ENCODE peak calls at places on chromosome X, in six cellular contexts. R, B, S, F, X and H are unnamed samples.

GRCh38 chrX:94204524-94204923 is 530.5 kb downstream of the FAM133A start:
- DNase-seq in R (no peak), B (no peak), S (no peak), F (no peak), X (no peak), H (no peak)

GRCh38 chrX:13511557-13512330 is 57.7 kb upstream of the EGFL6 start:
- DNase-seq in R (no peak), B (no peak), S (no peak), F (no peak), X (no peak), H (no peak)

GRCh38 chrX:107894038-107894437 is 68.4 kb downstream of the MID2 start:
- DNase-seq in R (no peak), B (no peak), S (no peak), F (no peak), X (no peak), H (no peak)

GRCh38 chrX:150990910-150991309 is 7.8 kb downstream of the HMGB3 start:
- DNase-seq in R (no peak), B (no peak), S (no peak), F (no peak), X (no peak), H (no peak)

GRCh38 chrX:52271212-52271611 is 86.5 kb downstream of the MAGED4 start:
- DNase-seq in R (no peak), B (no peak), S (no peak), F (no peak), X (no peak), H (no peak)

GRCh38 chrX:136851526-136851925 is 29.0 kb downstream of the RBMX start:
- DNase-seq in R (no peak), B (no peak), S (no peak), F (no peak), X (no peak), H (no peak)

GRCh38 chrX:16836371-16836770 is 33.8 kb downstream of the RBBP7 start:
- DNase-seq in R (no peak), B (no peak), S (peak; percentile 1), F (no peak), X (peak; percentile 44), H (no peak)

GRCh38 chrX:141989134-141989533 is 85.4 kb downstream of the MAGEC1 start:
- DNase-seq in R (no peak), B (no peak), S (no peak), F (no peak), X (no peak), H (no peak)

GRCh38 chrX:21757960-21758359 is at the start of gene SMPX:
- DNase-seq in R (no peak), B (no peak), S (no peak), F (no peak), X (no peak), H (peak; percentile 18)

GRCh38 chrX:56812515-56813105 is 83.6 kb downstream of the NBDY start:
- DNase-seq in R (no peak), B (no peak), S (no peak), F (no peak), X (no peak), H (no peak)

GRCh38 chrX:23365541-23365940 is 30.9 kb downstream of the PTCHD1 start:
- DNase-seq in R (no peak), B (no peak), S (no peak), F (no peak), X (no peak), H (no peak)

GRCh38 chrX:7139202-7140081 is 8.1 kb upstream of the STS start:
- DNase-seq in R (no peak), B (no peak), S (no peak), F (no peak), X (no peak), H (no peak)

GRCh38 chrX:129773649-129774458 is 5.9 kb upstream of the SASH3 start:
- DNase-seq in R (no peak), B (no peak), S (no peak), F (no peak), X (no peak), H (no peak)

GRCh38 chrX:69503228-69503834 is 795 bp upstream of the NALF2 start:
- DNase-seq in R (no peak), B (no peak), S (no peak), F (no peak), X (no peak), H (no peak)

GRCh38 chrX:120281021-120281624 is 30.1 kb downstream of the TMEM255A start:
- DNase-seq in R (no peak), B (no peak), S (no peak), F (no peak), X (no peak), H (no peak)

GRCh38 chrX:15158350-15158735 is 111.5 kb downstream of the ASB9 start:
- DNase-seq in R (no peak), B (no peak), S (no peak), F (no peak), X (no peak), H (no peak)

GRCh38 chrX:18935893-18936292 is 48.0 kb downstream of the PHKA2 start:
- DNase-seq in R (no peak), B (no peak), S (no peak), F (no peak), X (no peak), H (no peak)

GRCh38 chrX:109934434-109934833 is 68.5 kb upstream of the TMEM164 start:
- DNase-seq in R (no peak), B (no peak), S (no peak), F (no peak), X (no peak), H (no peak)

GRCh38 chrX:20461576-20461975 is 194.9 kb upstream of the RPS6KA3 start:
- DNase-seq in R (no peak), B (no peak), S (no peak), F (no peak), X (no peak), H (no peak)

GRCh38 chrX:16488959-16489358 is 161.0 kb upstream of the S100G start:
- DNase-seq in R (no peak), B (no peak), S (no peak), F (no peak), X (no peak), H (no peak)

DNA sequence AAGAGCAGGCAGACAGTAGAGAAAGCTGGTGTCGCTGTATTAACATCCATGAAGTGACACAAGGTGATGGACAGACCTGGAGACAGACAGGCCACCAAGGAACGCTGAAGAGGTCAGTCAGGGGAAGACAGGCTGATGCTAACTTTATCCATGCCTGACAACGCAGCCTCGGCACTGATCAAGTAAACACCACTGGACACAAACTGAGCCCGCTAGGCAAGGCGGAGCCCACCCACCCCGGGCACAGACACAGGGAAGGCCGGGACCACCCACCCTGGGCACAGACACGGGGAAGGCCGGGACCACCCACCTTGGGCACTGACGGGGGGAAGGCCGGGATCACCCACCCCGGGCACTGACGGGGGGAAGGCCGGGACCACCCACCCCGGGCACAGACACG is 18.8 kb downstream of the PPP2R3B start:
- DNase-seq in R (no peak), B (no peak), S (no peak), F (no peak), X (no peak), H (no peak)
- H3K4me1 ChIP-seq in R (no peaks in the 10 kb centered on the region), B (no peaks in the 10 kb centered on the region), S (no peaks in the 10 kb centered on the region), F (no peaks in the 10 kb centered on the region), X (peaks cover 4% of the 10 kb centered on the region), H (no peaks in the 10 kb centered on the region)

DNA sequence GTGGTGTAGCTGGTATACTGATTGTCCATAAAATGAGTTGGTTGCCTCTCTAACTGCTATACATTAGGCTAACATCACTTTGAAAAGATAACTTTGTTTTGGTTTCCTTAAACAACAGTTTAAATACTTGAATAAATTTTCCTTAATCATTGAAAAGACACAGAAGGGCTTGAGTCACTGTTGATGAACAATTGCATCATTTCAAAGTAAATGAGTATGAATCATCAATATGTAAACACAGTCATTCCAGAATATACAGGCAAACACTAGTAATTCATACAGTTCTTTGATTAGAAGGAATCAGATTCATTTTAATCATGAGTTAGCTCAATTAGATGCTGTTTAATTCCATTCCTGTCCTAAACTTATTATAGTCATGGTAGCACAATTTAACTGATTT is 160.6 kb downstream of the AFF2 start:
- DNase-seq in R (no peak), B (no peak), S (no peak), F (no peak), X (no peak), H (no peak)
- H3K9me3 ChIP-seq in R (no peaks in the 10 kb centered on the region), B (no peaks in the 10 kb centered on the region), S (no peaks in the 10 kb centered on the region), F (no peaks in the 10 kb centered on the region), X (no peaks in the 10 kb centered on the region), H (no peaks in the 10 kb centered on the region)

GRCh38 chrX:66013195-66013816 is 26.6 kb downstream of the VSIG4 start:
- DNase-seq in R (no peak), B (no peak), S (no peak), F (no peak), X (no peak), H (no peak)
- H3K4me1 ChIP-seq in R (no peaks in the 10 kb centered on the region), B (no peaks in the 10 kb centered on the region), S (peaks cover 68% of the 10 kb centered on the region), F (no peaks in the 10 kb centered on the region), X (no peaks in the 10 kb centered on the region), H (no peaks in the 10 kb centered on the region)

GRCh38 chrX:77009691-77010090 is 437.5 kb upstream of the FGF16 start:
- DNase-seq in R (peak; percentile 67), B (no peak), S (no peak), F (no peak), X (no peak), H (no peak)

GRCh38 chrX:77017093-77017492 is 430.1 kb upstream of the FGF16 start:
- DNase-seq in R (peak; percentile 58), B (no peak), S (no peak), F (no peak), X (no peak), H (no peak)

GRCh38 chrX:77014655-77015377 is 432.4 kb upstream of the FGF16 start:
- DNase-seq in R (no peak), B (no peak), S (no peak), F (no peak), X (no peak), H (no peak)
- H3K9me3 ChIP-seq in R (no peaks in the 10 kb centered on the region), B (no peaks in the 10 kb centered on the region), S (no peaks in the 10 kb centered on the region), F (no peaks in the 10 kb centered on the region), X (no peaks in the 10 kb centered on the region), H (no peaks in the 10 kb centered on the region)

GRCh38 chrX:40146471-40147398 is 49.0 kb upstream of the BCOR start:
- DNase-seq in R (peak; percentile 65), B (peak; percentile 44), S (no peak), F (no peak), X (peak; percentile 65), H (peak; percentile 26)
- H3K4me1 ChIP-seq in R (no peaks in the 10 kb centered on the region), B (peaks cover 5% of the 10 kb centered on the region), S (no peaks in the 10 kb centered on the region), F (no peaks in the 10 kb centered on the region), X (peaks cover 26% of the 10 kb centered on the region), H (peaks cover 10% of the 10 kb centered on the region)

DNA sequence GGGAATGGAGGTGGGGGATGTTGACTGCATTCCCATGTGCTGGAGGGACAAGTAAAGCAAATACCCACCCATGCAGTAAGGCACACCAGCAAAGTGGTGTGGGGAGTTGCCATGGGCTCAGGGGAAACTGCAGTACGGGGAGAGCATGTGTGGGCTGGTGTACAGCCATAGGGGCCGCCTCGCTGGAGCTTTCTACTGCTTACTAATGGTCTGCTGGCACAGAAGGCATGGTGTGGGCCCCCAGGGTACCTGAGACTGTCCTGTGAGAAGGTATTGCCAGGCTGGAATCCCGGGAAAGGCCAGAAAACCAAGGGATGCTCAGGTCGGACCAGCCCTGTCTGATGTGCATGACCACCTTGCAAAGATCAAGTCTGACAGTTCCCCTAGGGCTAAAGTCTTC is 199.1 kb downstream of the ARHGEF9 start:
- DNase-seq in R (no peak), B (no peak), S (no peak), F (no peak), X (no peak), H (no peak)
- H3K9me3 ChIP-seq in R (no peaks in the 10 kb centered on the region), B (no peaks in the 10 kb centered on the region), S (no peaks in the 10 kb centered on the region), F (no peaks in the 10 kb centered on the region), X (no peaks in the 10 kb centered on the region), H (no peaks in the 10 kb centered on the region)

GRCh38 chrX:10582215-10582733 is 38.1 kb downstream of the MID1 start:
- DNase-seq in R (no peak), B (no peak), S (no peak), F (no peak), X (no peak), H (no peak)
- H3K4me1 ChIP-seq in R (peaks cover 1% of the 10 kb centered on the region), B (no peaks in the 10 kb centered on the region), S (no peaks in the 10 kb centered on the region), F (peaks cover 28% of the 10 kb centered on the region), X (peaks cover 7% of the 10 kb centered on the region), H (peaks cover 8% of the 10 kb centered on the region)